ENCODE peak calls at places on chromosomes 16 and 17, in four cellular contexts. M, A, J and L are unnamed samples.

GRCh38 chr16:67504190-67505021 is 21.1 kb upstream of the AGRP start:
- DNase-seq in A (peak; percentile 83), M (peak; percentile 31), J (peak; percentile 24), L (peak; percentile 50)

GRCh38 chr16:72722552-72722951 is 325.4 kb downstream of the ZFHX3 start:
- DNase-seq in J (no peak), A (no peak), M (no peak), L (no peak)

GRCh38 chr16:14302399-14303181 is 231.5 kb downstream of the MRTFB start:
- DNase-seq in J (no peak), M (peak; percentile 61), A (no peak), L (peak; percentile 29)

GRCh38 chr16:1537763-1538289 is 4.4 kb downstream of the TMEM204 start:
- DNase-seq in J (no peak), A (no peak), M (no peak), L (no peak)

GRCh38 chr17:5864910-5865657 is 205.1 kb upstream of the WSCD1 start:
- DNase-seq in M (no peak), J (no peak), A (no peak), L (no peak)

GRCh38 chr17:66492080-66492479 is 189.7 kb downstream of the PRKCA start:
- DNase-seq in A (no peak), M (no peak), J (no peak), L (no peak)

GRCh38 chr17:38539386-38539785 is 66.4 kb downstream of the SRCIN1 start:
- DNase-seq in M (no peak), A (no peak), J (no peak), L (no peak)

GRCh38 chr16:67271446-67271845 is 7.9 kb upstream of the PLEKHG4 start:
- DNase-seq in M (no peak), A (no peak), J (no peak), L (no peak)

GRCh38 chr17:76481091-76481655 is 13.8 kb downstream of the AANAT start:
- DNase-seq in M (no peak), J (no peak), A (peak; percentile 86), L (no peak)

GRCh38 chr17:28956112-28956511 is 4.8 kb upstream of the PHF12 start:
- DNase-seq in J (no peak), A (no peak), M (no peak), L (no peak)

GRCh38 chr16:6149031-6149430 is 1051.4 kb upstream of the EEF2KMT start:
- DNase-seq in M (no peak), J (no peak), A (no peak), L (no peak)

GRCh38 chr16:22890976-22891375 is 77.0 kb downstream of the HS3ST2 start:
- DNase-seq in M (no peak), J (no peak), A (no peak), L (no peak)

GRCh38 chr17:83196973-83197880 is 117.8 kb downstream of the METRNL start:
- DNase-seq in M (no peak), A (no peak), J (no peak), L (peak; percentile 25)

GRCh38 chr16:15484662-15485061 is 50.3 kb downstream of the BMERB1 start:
- DNase-seq in J (peak; percentile 81), M (no peak), A (no peak), L (no peak)

GRCh38 chr17:4789951-4790704 is 1.4 kb downstream of the GLTPD2 start:
- DNase-seq in J (peak; percentile 93), A (peak; percentile 93), M (peak; percentile 94), L (peak; percentile 87)

GRCh38 chr17:76262732-76263344 is 2.3 kb upstream of the UBALD2 start:
- DNase-seq in J (no peak), M (no peak), A (peak; percentile 88), L (no peak)

GRCh38 chr17:79883202-79883601 is 44.0 kb upstream of the CBX4 start:
- DNase-seq in A (no peak), J (no peak), M (no peak), L (no peak)

GRCh38 chr17:73133911-73134649 is 30.7 kb upstream of the SSTR2 start:
- DNase-seq in J (no peak), M (no peak), A (no peak), L (no peak)

GRCh38 chr17:63476857-63477470 is at the start of gene ACE:
- DNase-seq in J (peak; percentile 15), M (peak; percentile 62), A (peak; percentile 79), L (peak; percentile 52)

GRCh38 chr16:87507351-87508069 is 14.7 kb upstream of the ZCCHC14 start:
- DNase-seq in J (no peak), M (no peak), A (no peak), L (no peak)

GRCh38 chr16:25151996-25152395 is 40.5 kb downstream of the LCMT1 start:
- DNase-seq in M (no peak), J (peak; percentile 58), A (no peak), L (no peak)

GRCh38 chr17:65345261-65346060 is 208.3 kb downstream of the RGS9 start:
- DNase-seq in J (no peak), M (no peak), A (no peak), L (no peak)

GRCh38 chr16:77531741-77532140 is 96.9 kb upstream of the ADAMTS18 start:
- DNase-seq in J (peak; percentile 38), A (no peak), M (peak; percentile 36), L (no peak)

GRCh38 chr17:76234354-76234679 is 6.0 kb downstream of the RNF157 start:
- DNase-seq in A (no peak), M (no peak), J (no peak), L (no peak)

GRCh38 chr16:46582313-46582712 is 38.9 kb downstream of the SHCBP1 start:
- DNase-seq in M (no peak), J (no peak), A (no peak), L (no peak)

GRCh38 chr17:77405867-77406513 is 265.2 kb downstream of the SEC14L1 start:
- DNase-seq in A (peak; percentile 79), J (no peak), M (no peak), L (no peak)

GRCh38 chr17:29764748-29765147 is 142.0 kb upstream of the CORO6 start:
- DNase-seq in M (no peak), J (no peak), A (no peak), L (no peak)

GRCh38 chr17:72654746-72655145 is 437.7 kb downstream of the SLC39A11 start:
- DNase-seq in M (no peak), A (peak; percentile 75), J (no peak), L (no peak)

GRCh38 chr17:79852748-79853147 is 13.5 kb upstream of the CBX4 start:
- DNase-seq in A (no peak), M (peak; percentile 63), J (peak; percentile 52), L (no peak)

GRCh38 chr16:122342-122741 is 16.1 kb downstream of the NPRL3 start:
- DNase-seq in J (no peak), A (no peak), M (no peak), L (no peak)

GRCh38 chr17:50129946-50130777 is at the start of gene SAMD14:
- DNase-seq in J (peak; percentile 25), A (no peak), M (no peak), L (peak; percentile 50)

DNA sequence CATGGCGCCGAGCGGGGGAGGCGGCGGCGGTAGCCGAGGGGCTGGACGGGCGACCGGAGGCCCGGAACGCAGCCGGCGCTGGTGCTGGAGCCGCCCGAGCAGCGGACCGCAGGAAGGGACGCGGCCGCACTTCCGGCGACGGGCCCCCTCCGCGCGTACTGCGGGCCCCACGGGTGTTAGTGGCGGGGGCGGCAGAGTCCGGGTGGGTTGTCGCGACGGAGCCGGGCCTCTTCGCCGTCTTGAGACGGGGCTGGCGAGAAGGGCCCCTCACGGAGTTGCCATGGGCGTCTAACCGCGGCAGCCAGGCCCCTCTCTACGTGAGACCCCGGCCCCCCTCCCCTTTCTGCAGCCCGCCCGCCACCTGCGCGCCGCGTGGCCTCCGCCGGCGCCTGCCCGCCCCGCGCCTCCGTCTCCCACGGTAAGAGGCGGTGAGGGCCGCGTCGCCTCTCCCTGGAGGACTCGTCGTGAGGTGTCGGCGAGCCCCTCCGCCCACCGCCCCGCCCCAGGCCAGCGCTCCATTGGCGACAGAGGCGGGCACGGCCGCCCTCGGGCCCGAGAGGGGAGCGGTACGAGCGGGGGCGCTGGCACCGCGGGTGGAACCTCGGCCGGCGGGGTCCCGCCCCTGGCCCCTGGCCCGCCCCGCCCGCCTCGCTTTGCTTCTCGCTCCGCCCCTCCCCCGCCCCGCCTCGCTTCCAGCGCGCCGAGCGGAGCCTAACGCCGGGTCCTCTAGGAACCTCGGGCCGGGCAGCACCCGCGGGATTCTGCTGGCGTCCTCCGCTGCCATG is at the start of the genes VPS9D1 and ZNF276:
- DNase-seq in M (peak; percentile 85), A (peak; percentile 93), J (peak; percentile 69), L (peak; percentile 89)
- TF ChIP-seq POLR2A in M (peak; percentile 58), A (peak; percentile 25), J (peak; percentile 67), L (no peak)

DNA sequence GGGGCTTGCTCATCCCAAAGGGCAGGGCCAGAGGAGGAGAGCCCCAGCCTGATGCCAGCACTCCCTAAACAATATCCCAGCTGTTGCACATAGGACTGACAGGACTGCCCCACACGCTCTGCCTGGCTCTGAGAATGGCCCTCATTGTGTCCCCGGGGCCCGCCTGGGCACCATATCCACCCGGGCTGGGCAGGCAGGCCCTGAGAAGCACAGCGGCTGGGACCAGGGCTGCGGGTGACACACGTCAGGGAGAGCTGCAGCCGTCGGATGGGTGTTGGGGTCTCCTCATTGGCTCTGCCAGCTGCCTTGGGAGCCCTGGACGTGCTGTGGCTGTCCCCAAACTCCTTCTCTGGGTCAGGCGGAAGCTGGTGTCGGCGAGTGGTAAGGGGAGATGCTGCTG is 4.2 kb downstream of the BCAR1 start:
- DNase-seq in J (no peak), A (no peak), M (no peak), L (no peak)
- H3K27ac ChIP-seq in J (peak overlapping the region; percentile 93), A (peak overlapping the region; percentile 91), M (peak overlapping the region; percentile 82), L (peak overlapping the region; percentile 93)

DNA sequence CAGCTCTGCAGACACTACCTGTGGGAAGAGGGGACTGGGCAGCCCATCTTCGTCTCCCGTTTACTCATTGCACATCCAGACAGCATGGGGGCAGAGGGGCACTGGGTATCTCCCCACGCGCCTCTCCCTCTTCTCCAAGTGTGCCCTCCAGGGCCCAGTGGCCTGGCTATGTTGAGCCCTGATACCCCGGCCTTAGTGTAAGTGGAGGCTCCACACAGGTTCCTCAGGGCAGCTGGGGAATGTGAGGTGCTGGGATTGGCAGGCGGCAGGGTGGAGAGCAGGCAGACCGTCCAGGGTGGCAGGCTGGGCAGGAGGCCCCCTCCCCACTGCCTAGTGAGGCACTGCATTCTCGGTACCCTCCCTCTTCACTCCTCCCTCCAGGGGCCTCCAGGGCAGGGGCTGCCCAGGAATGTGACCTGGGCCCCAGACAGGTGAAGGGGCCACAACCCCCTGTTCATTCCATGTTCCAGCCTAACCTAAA is 13.2 kb upstream of the NAGLU start:
- DNase-seq in M (no peak), J (no peak), A (no peak), L (no peak)
- H3K4me1 ChIP-seq in M (peaks cover 69% of the 10 kb centered on the region), J (peaks cover 52% of the 10 kb centered on the region), A (no peaks in the 10 kb centered on the region), L (peaks cover 47% of the 10 kb centered on the region)

GRCh38 chr17:58626905-58627304 is 64.9 kb downstream of the TEX14 start:
- DNase-seq in A (no peak), J (no peak), M (no peak), L (no peak)

GRCh38 chr17:58632324-58633314 is 59.2 kb downstream of the TEX14 start:
- DNase-seq in A (no peak), M (no peak), J (no peak), L (no peak)

GRCh38 chr17:58631523-58632323 is 60.1 kb downstream of the TEX14 start:
- DNase-seq in J (peak; percentile 99), M (peak; percentile 98), A (peak; percentile 98), L (peak; percentile 94)

DNA sequence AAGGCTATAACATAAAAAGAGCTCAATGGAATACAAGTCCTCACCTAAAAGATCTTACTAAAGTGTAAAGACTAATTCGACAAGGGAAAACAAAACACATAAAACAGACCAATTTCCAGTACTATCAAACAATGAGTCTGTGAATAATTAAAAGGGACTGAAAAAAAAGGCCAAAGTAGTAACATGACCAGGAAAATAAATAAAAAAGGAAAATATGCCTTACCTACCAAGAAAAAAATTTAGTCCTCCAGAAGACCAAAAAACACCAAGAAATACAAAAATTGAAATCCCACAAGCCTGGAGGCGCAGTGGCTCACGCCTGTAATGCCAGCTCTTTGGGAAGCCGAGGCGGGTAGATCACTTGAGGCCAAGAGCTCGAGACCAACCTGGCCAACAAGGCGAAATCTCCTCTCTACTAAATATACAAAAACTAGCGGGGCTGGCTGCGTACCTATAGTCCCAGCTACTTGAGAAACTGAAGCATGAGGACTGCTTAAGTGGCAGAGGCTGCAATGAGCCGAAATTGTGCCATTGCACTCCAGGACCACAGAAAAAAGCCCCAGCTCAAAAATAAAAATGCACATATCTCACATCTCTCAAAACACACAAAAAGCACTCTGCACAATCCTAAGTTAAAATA is 60.8 kb downstream of the TEX14 start:
- DNase-seq in M (no peak), J (no peak), A (peak; percentile 56), L (no peak)
- TF ChIP-seq POLR2A in M (peak; percentile 6), J (no peak), A (no peak), L (no peak)